ENCODE peak calls at places on chromosomes 11 and 22, in five cellular contexts. One of them, this sample, is unnamed.

GRCh38 chr11:27309064-27309463 is 54.0 kb downstream of the CCDC34 start:
- DNase-seq in mammary epithelial cell: peak
- DNase-seq in pancreas: no peak
- DNase-seq in astrocyte of the cerebellum: no peak
- DNase-seq in natural killer cell: no peak
- DNase-seq in this sample: no peak

GRCh38 chr11:122344281-122344680 is 228.3 kb upstream of the BLID start:
- DNase-seq in astrocyte of the cerebellum: peak
- DNase-seq in mammary epithelial cell: peak
- DNase-seq in natural killer cell: no peak
- DNase-seq in pancreas: no peak
- DNase-seq in this sample: peak

GRCh38 chr11:62953811-62954210 is 31.0 kb downstream of the SLC22A6 start:
- DNase-seq in pancreas: no peak
- DNase-seq in natural killer cell: no peak
- DNase-seq in mammary epithelial cell: no peak
- DNase-seq in astrocyte of the cerebellum: no peak
- DNase-seq in this sample: no peak

GRCh38 chr11:131506376-131506775 is 136.0 kb downstream of the NTM start:
- DNase-seq in pancreas: no peak
- DNase-seq in mammary epithelial cell: no peak
- DNase-seq in astrocyte of the cerebellum: no peak
- DNase-seq in natural killer cell: no peak
- DNase-seq in this sample: no peak

GRCh38 chr22:26429458-26430238 is 588 bp downstream of the ASPHD2 start:
- DNase-seq in natural killer cell: no peak
- DNase-seq in mammary epithelial cell: no peak
- DNase-seq in pancreas: no peak
- DNase-seq in astrocyte of the cerebellum: no peak
- DNase-seq in this sample: no peak

GRCh38 chr11:19573666-19574065 is 139.0 kb upstream of the NAV2 start:
- DNase-seq in astrocyte of the cerebellum: no peak
- DNase-seq in natural killer cell: no peak
- DNase-seq in pancreas: no peak
- DNase-seq in mammary epithelial cell: no peak
- DNase-seq in this sample: no peak

GRCh38 chr11:25891960-25892359 is 440.0 kb upstream of the ANO3 start:
- DNase-seq in pancreas: no peak
- DNase-seq in mammary epithelial cell: no peak
- DNase-seq in natural killer cell: no peak
- DNase-seq in astrocyte of the cerebellum: no peak
- DNase-seq in this sample: no peak

GRCh38 chr11:68212421-68213134 is 518 bp downstream of the KMT5B start:
- DNase-seq in natural killer cell: peak
- DNase-seq in mammary epithelial cell: peak
- DNase-seq in pancreas: peak
- DNase-seq in astrocyte of the cerebellum: peak
- DNase-seq in this sample: peak

GRCh38 chr22:25348391-25348790 is 129.0 kb downstream of the CRYBB2 start:
- DNase-seq in mammary epithelial cell: no peak
- DNase-seq in astrocyte of the cerebellum: no peak
- DNase-seq in natural killer cell: no peak
- DNase-seq in pancreas: no peak
- DNase-seq in this sample: no peak

GRCh38 chr11:130476200-130476921 is 27.9 kb downstream of the ADAMTS15 start:
- DNase-seq in mammary epithelial cell: no peak
- DNase-seq in pancreas: no peak
- DNase-seq in natural killer cell: no peak
- DNase-seq in astrocyte of the cerebellum: no peak
- DNase-seq in this sample: no peak

GRCh38 chr22:45112136-45112879 is 51.4 kb upstream of the NUP50 start:
- DNase-seq in astrocyte of the cerebellum: no peak
- DNase-seq in natural killer cell: no peak
- DNase-seq in mammary epithelial cell: peak
- DNase-seq in pancreas: no peak
- DNase-seq in this sample: peak

GRCh38 chr11:69242583-69242940 is 51.4 kb upstream of the MYEOV start:
- DNase-seq in mammary epithelial cell: no peak
- DNase-seq in natural killer cell: no peak
- DNase-seq in astrocyte of the cerebellum: no peak
- DNase-seq in pancreas: no peak
- DNase-seq in this sample: no peak

GRCh38 chr11:269146-269890 is 8.9 kb upstream of the NLRP6 start:
- DNase-seq in astrocyte of the cerebellum: no peak
- DNase-seq in pancreas: no peak
- DNase-seq in natural killer cell: peak
- DNase-seq in mammary epithelial cell: no peak
- DNase-seq in this sample: peak

GRCh38 chr11:35614949-35615569 is 3.2 kb upstream of the FJX1 start:
- DNase-seq in natural killer cell: no peak
- DNase-seq in mammary epithelial cell: peak
- DNase-seq in astrocyte of the cerebellum: no peak
- DNase-seq in pancreas: no peak
- DNase-seq in this sample: peak

DNA sequence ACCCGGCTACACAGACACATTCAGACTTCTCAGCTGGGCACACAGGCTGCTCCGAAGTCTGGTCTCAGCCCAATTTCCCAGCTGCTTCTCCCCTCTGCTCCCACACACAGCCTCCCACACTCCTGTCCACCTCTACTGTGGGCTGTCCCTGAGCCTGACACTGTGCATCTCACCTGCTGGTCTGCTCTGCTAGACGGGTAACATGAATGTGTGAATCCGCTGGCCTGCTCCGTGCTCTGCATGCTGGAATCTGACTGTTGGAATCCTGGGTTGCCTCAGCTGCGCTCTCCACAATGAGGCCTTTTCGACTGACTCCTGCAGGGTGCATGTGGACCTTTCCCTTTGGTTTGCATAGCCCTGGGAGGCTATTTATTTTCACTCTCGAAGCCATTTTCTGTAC is 489.5 kb upstream of the B3GAT1 start:
- DNase-seq in mammary epithelial cell: no peak
- DNase-seq in astrocyte of the cerebellum: no peak
- DNase-seq in pancreas: no peak
- DNase-seq in natural killer cell: no peak
- DNase-seq in this sample: no peak
- TF ChIP-seq CTCF in mammary epithelial cell: no peak
- TF ChIP-seq CTCF in astrocyte of the cerebellum: no peak
- TF ChIP-seq CTCF in pancreas: no peak
- TF ChIP-seq CTCF in natural killer cell: no peak
- TF ChIP-seq CTCF in this sample: no peak

GRCh38 chr22:17201285-17201945 is 17.8 kb downstream of the ADA2 start:
- DNase-seq in mammary epithelial cell: no peak
- DNase-seq in pancreas: no peak
- DNase-seq in natural killer cell: no peak
- DNase-seq in astrocyte of the cerebellum: no peak
- DNase-seq in this sample: no peak

GRCh38 chr22:17205432-17205831 is 13.8 kb downstream of the ADA2 start:
- DNase-seq in mammary epithelial cell: no peak
- DNase-seq in astrocyte of the cerebellum: no peak
- DNase-seq in pancreas: no peak
- DNase-seq in natural killer cell: no peak
- DNase-seq in this sample: no peak
- TF ChIP-seq CTCF in mammary epithelial cell: no peak
- TF ChIP-seq CTCF in astrocyte of the cerebellum: no peak
- TF ChIP-seq CTCF in pancreas: no peak
- TF ChIP-seq CTCF in natural killer cell: no peak
- TF ChIP-seq CTCF in this sample: no peak

GRCh38 chr11:12282676-12283075 is 94.7 kb upstream of the PARVA start:
- DNase-seq in natural killer cell: no peak
- DNase-seq in pancreas: no peak
- DNase-seq in astrocyte of the cerebellum: no peak
- DNase-seq in mammary epithelial cell: peak
- DNase-seq in this sample: no peak
- TF ChIP-seq CTCF in natural killer cell: no peak
- TF ChIP-seq CTCF in pancreas: no peak
- TF ChIP-seq CTCF in astrocyte of the cerebellum: no peak
- TF ChIP-seq CTCF in mammary epithelial cell: no peak
- TF ChIP-seq CTCF in this sample: no peak

DNA sequence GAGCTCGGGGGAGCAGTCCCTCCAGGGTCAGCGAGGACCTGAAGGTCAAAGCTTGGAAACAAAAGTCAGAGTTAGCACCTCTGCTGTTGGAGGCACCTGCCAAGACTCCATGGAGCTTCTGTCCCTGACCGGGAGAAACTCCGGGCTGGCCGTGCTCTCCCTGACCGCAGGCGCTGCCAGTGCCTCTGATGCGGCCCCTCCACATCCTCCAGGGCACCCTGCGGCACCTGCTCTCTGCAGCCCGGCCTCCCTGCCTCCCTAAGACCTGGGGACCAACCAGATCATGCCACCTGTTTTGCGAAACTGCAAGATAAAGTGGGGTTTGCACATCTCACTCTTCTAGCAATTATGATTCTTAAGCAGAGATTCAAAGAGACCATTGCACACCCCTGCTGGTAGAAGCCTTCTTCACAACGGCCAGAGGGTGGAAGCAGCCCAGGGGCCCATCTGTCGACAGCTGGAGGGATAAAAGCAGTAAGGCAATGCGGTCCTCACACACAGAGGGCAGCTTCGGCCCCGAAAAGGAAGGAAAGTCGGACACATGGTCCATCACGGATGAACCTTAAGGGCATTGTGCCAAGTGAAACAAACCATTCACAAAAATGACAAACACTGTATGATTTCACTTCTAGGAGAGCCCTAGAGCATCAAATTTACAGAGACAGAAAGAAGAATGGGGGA is 477.1 kb downstream of the BRD1 start:
- DNase-seq in mammary epithelial cell: no peak
- DNase-seq in astrocyte of the cerebellum: no peak
- DNase-seq in natural killer cell: no peak
- DNase-seq in pancreas: no peak
- DNase-seq in this sample: no peak
- TF ChIP-seq CTCF in mammary epithelial cell: no peak
- TF ChIP-seq CTCF in astrocyte of the cerebellum: no peak
- TF ChIP-seq CTCF in natural killer cell: no peak
- TF ChIP-seq CTCF in pancreas: no peak
- TF ChIP-seq CTCF in this sample: no peak

GRCh38 chr22:37221424-37222336 is 9.4 kb upstream of the SSTR3 start:
- DNase-seq in natural killer cell: no peak
- DNase-seq in mammary epithelial cell: no peak
- DNase-seq in astrocyte of the cerebellum: no peak
- DNase-seq in pancreas: no peak
- DNase-seq in this sample: no peak
- TF ChIP-seq CTCF in natural killer cell: peak
- TF ChIP-seq CTCF in mammary epithelial cell: no peak
- TF ChIP-seq CTCF in astrocyte of the cerebellum: no peak
- TF ChIP-seq CTCF in pancreas: no peak
- TF ChIP-seq CTCF in this sample: no peak

GRCh38 chr11:76838422-76839068 is 22.2 kb upstream of the ACER3 start:
- DNase-seq in natural killer cell: no peak
- DNase-seq in astrocyte of the cerebellum: no peak
- DNase-seq in mammary epithelial cell: no peak
- DNase-seq in pancreas: no peak
- DNase-seq in this sample: peak
- TF ChIP-seq CTCF in natural killer cell: no peak
- TF ChIP-seq CTCF in astrocyte of the cerebellum: peak
- TF ChIP-seq CTCF in mammary epithelial cell: no peak
- TF ChIP-seq CTCF in pancreas: no peak
- TF ChIP-seq CTCF in this sample: no peak

DNA sequence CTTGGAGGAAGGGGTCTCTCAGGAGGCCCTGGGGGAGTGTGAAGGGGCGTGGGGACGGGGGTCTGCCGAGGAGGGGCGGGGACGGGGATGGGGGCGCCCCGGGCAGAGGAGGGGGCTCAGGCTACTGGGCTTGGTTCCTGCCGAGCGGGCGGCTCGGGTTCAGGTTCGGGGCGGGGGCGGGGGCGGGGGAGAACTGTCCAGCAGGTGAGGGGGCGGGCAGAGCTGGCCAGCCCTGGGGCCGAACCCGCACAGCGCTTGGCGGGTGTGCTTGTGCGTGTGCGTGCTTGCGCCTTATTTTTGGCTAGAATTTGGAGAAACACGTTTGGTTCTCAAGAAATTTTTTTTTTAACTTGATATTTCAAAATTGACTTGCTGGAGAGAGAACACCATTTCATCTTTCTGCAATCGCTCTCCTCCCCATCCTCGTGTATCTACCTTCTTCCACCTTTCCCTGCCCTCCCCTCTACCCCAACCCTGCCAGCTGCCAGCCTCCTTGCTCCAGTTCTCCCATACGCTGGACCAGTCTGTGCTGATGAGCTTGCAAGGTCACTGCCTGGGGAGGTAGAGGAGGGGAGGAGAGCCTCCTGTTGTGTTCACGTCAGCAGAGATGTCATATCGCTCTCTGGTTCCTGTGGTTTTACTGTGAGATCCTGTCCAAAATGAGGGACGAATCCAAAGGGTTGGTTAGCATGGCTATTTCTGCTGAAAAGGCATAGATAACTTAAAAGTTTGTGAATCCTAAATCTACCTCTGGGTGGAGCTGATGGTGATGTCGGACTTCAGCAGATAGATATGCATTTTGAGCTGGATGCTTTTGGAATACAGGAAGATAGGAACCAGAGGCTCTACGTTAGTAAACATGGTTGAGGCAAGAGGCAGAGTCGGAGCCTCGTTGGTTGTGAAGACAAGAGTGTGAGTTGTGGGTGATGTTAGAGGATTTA is 668 bp downstream of the MADD start:
- DNase-seq in astrocyte of the cerebellum: no peak
- DNase-seq in pancreas: peak
- DNase-seq in natural killer cell: peak
- DNase-seq in mammary epithelial cell: peak
- DNase-seq in this sample: peak
- TF ChIP-seq CTCF in astrocyte of the cerebellum: peak
- TF ChIP-seq CTCF in pancreas: no peak
- TF ChIP-seq CTCF in natural killer cell: no peak
- TF ChIP-seq CTCF in mammary epithelial cell: no peak
- TF ChIP-seq CTCF in this sample: peak

GRCh38 chr11:45853616-45854219 is 6.4 kb downstream of the CRY2 start:
- DNase-seq in natural killer cell: no peak
- DNase-seq in mammary epithelial cell: no peak
- DNase-seq in astrocyte of the cerebellum: no peak
- DNase-seq in pancreas: no peak
- DNase-seq in this sample: no peak
- TF ChIP-seq CTCF in natural killer cell: no peak
- TF ChIP-seq CTCF in mammary epithelial cell: no peak
- TF ChIP-seq CTCF in astrocyte of the cerebellum: no peak
- TF ChIP-seq CTCF in pancreas: no peak
- TF ChIP-seq CTCF in this sample: no peak